ENCODE peak calls at places on chromosomes 16 and 17, in nine cellular contexts. M, G, Y, U, B, F, K, S and E are unnamed samples.

GRCh38 chr17:50584749-50585148 is 24.2 kb downstream of the CACNA1G start:
- DNase-seq in M (no peak), G (no peak), Y (no peak), U (no peak), B (no peak), F (no peak), K (no peak), S (no peak), E (no peak)

GRCh38 chr17:28623696-28624095 is 9.7 kb upstream of the RSKR start:
- DNase-seq in M (no peak), G (no peak), Y (no peak), U (no peak), B (no peak), F (no peak), K (no peak), S (no peak), E (no peak)

GRCh38 chr17:44759096-44759915 is 518 bp downstream of the ADAM11 start:
- DNase-seq in M (no peak), G (peak), Y (no peak), U (no peak), B (no peak), F (peak), K (no peak), S (no peak), E (no peak)

GRCh38 chr17:17681187-17681743 is at the start of gene RAI1:
- DNase-seq in M (peak), G (peak), Y (peak), U (peak), B (peak), F (peak), K (peak), S (peak), E (peak)

GRCh38 chr17:80265205-80266068 is 4.8 kb downstream of the RNF213 start:
- DNase-seq in M (no peak), G (no peak), Y (no peak), U (no peak), B (no peak), F (no peak), K (no peak), S (no peak), E (no peak)

GRCh38 chr16:69187891-69188451 is 1.0 kb downstream of the SNTB2 start:
- DNase-seq in M (peak), G (peak), Y (peak), U (peak), B (peak), F (peak), K (peak), S (no peak), E (peak)

GRCh38 chr17:75587718-75588545 is at the start of gene MYO15B:
- DNase-seq in M (no peak), G (peak), Y (peak), U (no peak), B (no peak), F (no peak), K (peak), S (peak), E (no peak)

GRCh38 chr17:74785096-74785980 is 9.2 kb upstream of the NAT9 start:
- DNase-seq in M (no peak), G (no peak), Y (peak), U (no peak), B (no peak), F (no peak), K (no peak), S (no peak), E (no peak)

GRCh38 chr17:72351884-72352346 is 231.1 kb downstream of the SOX9 start:
- DNase-seq in M (no peak), G (peak), Y (no peak), U (no peak), B (no peak), F (no peak), K (no peak), S (no peak), E (no peak)

GRCh38 chr16:66714659-66715307 is 18.2 kb upstream of the CMTM4 start:
- DNase-seq in M (no peak), G (no peak), Y (no peak), U (no peak), B (peak), F (no peak), K (no peak), S (no peak), E (no peak)

GRCh38 chr17:50199651-50200446 is 1.6 kb downstream of the COL1A1 start:
- DNase-seq in M (peak), G (peak), Y (peak), U (peak), B (peak), F (peak), K (peak), S (peak), E (peak)

GRCh38 chr16:68005786-68006286 is 6.6 kb upstream of the DPEP2 start:
- DNase-seq in M (peak), G (no peak), Y (no peak), U (no peak), B (no peak), F (peak), K (peak), S (peak), E (peak)

GRCh38 chr16:8625491-8626087 is 4.1 kb downstream of the METTL22 start:
- DNase-seq in M (no peak), G (no peak), Y (no peak), U (no peak), B (no peak), F (no peak), K (no peak), S (no peak), E (no peak)

GRCh38 chr17:78133179-78133951 is 2.8 kb downstream of the TMC8 start:
- DNase-seq in M (no peak), G (no peak), Y (no peak), U (no peak), B (no peak), F (no peak), K (no peak), S (no peak), E (no peak)

GRCh38 chr16:11164482-11165270 is 91.3 kb downstream of the SOCS1 start:
- DNase-seq in M (no peak), G (no peak), Y (no peak), U (no peak), B (no peak), F (no peak), K (no peak), S (no peak), E (no peak)

GRCh38 chr16:69410285-69410990 is 14.0 kb upstream of the CYB5B start:
- DNase-seq in M (no peak), G (no peak), Y (no peak), U (peak), B (peak), F (peak), K (no peak), S (no peak), E (no peak)

GRCh38 chr17:73522696-73523095 is 121.5 kb downstream of the SDK2 start:
- DNase-seq in M (no peak), G (no peak), Y (no peak), U (no peak), B (no peak), F (no peak), K (no peak), S (no peak), E (no peak)

GRCh38 chr17:76709077-76709950 is 1.5 kb downstream of the MXRA7 start:
- DNase-seq in M (no peak), G (peak), Y (no peak), U (peak), B (no peak), F (peak), K (peak), S (no peak), E (no peak)

GRCh38 chr17:43449470-43450202 is 34.1 kb upstream of the DHX8 start:
- DNase-seq in M (no peak), G (no peak), Y (no peak), U (no peak), B (no peak), F (peak), K (no peak), S (no peak), E (peak)

GRCh38 chr17:50348522-50349240 is 2.8 kb downstream of the XYLT2 start:
- DNase-seq in M (no peak), G (no peak), Y (no peak), U (peak), B (no peak), F (no peak), K (peak), S (no peak), E (peak)

GRCh38 chr17:9021158-9021984 is at the start of gene NTN1:
- DNase-seq in M (peak), G (peak), Y (peak), U (no peak), B (peak), F (peak), K (no peak), S (peak), E (peak)

GRCh38 chr16:65154321-65154720 is 32.5 kb upstream of the CDH11 start:
- DNase-seq in M (no peak), G (peak), Y (no peak), U (no peak), B (no peak), F (no peak), K (no peak), S (no peak), E (no peak)

GRCh38 chr16:8458481-8458880 is 131.8 kb downstream of the TMEM114 start:
- DNase-seq in M (no peak), G (no peak), Y (no peak), U (no peak), B (no peak), F (no peak), K (no peak), S (no peak), E (no peak)

GRCh38 chr16:19810817-19811731 is 73.6 kb downstream of the GPRC5B start:
- DNase-seq in M (no peak), G (no peak), Y (no peak), U (peak), B (no peak), F (peak), K (no peak), S (no peak), E (peak)

GRCh38 chr16:51374346-51374745 is 223.3 kb upstream of the SALL1 start:
- DNase-seq in M (no peak), G (no peak), Y (no peak), U (peak), B (no peak), F (peak), K (no peak), S (no peak), E (peak)

GRCh38 chr16:1488619-1489018 is at the start of gene PTX4:
- DNase-seq in M (no peak), G (no peak), Y (no peak), U (no peak), B (no peak), F (no peak), K (no peak), S (no peak), E (no peak)

GRCh38 chr17:14297161-14297851 is 3.6 kb upstream of the HS3ST3B1 start:
- DNase-seq in M (no peak), G (peak), Y (no peak), U (no peak), B (no peak), F (peak), K (no peak), S (no peak), E (no peak)